ENCODE peak calls at places on chromosomes 4 and X, in four cellular contexts. N is aorta, I is T1000, Q is MCF 10A. K is an unnamed sample.

GRCh38 chr4:114383055-114383454 is 215.6 kb upstream of the UGT8 start:
- DNase-seq in N (no peak), I (no peak), Q (no peak), K (no peak)

GRCh38 chr4:41530741-41531140 is 7.2 kb upstream of the LIMCH1 start:
- DNase-seq in I (no peak), Q (no peak), N (no peak), K (no peak)

GRCh38 chr4:44845309-44845708 is 119.0 kb upstream of the GNPDA2 start:
- DNase-seq in Q (no peak), I (no peak), N (no peak), K (no peak)

GRCh38 chr4:21921526-21922180 is 26.9 kb downstream of the KCNIP4 start:
- DNase-seq in Q (no peak), I (no peak), N (no peak), K (no peak)

GRCh38 chr4:90403781-90404180 is 276.6 kb downstream of the CCSER1 start:
- DNase-seq in Q (no peak), N (no peak), I (no peak), K (no peak)

GRCh38 chr4:137685357-137685756 is 153.1 kb upstream of the PCDH18 start:
- DNase-seq in Q (no peak), I (no peak), N (no peak), K (no peak)

GRCh38 chrX:3184176-3184930 is 143.1 kb downstream of the ARSF start:
- DNase-seq in Q (peak; percentile 28), I (no peak), N (no peak), K (no peak)

GRCh38 chrX:81377329-81377728 is 175.4 kb downstream of the SH3BGRL start:
- DNase-seq in N (no peak), I (no peak), Q (peak; percentile 40), K (no peak)

GRCh38 chr4:3300198-3300671 is 7.4 kb downstream of the RGS12 start:
- DNase-seq in Q (no peak), I (no peak), N (peak; percentile 34), K (no peak)

GRCh38 chr4:111632752-111633151 is 512.5 kb upstream of the FAM241A start:
- DNase-seq in Q (peak; percentile 29), I (no peak), N (no peak), K (no peak)

GRCh38 chr4:183318656-183319055 is 1.4 kb downstream of the CLDN22 start:
- DNase-seq in Q (no peak), N (no peak), I (no peak), K (no peak)

GRCh38 chr4:20248155-20248558 is 3.5 kb upstream of the SLIT2 start:
- DNase-seq in Q (peak; percentile 73), N (no peak), I (peak; percentile 57), K (no peak)

GRCh38 chrX:3403748-3404147 is 57.3 kb upstream of the MXRA5 start:
- DNase-seq in I (no peak), N (no peak), Q (no peak), K (no peak)

GRCh38 chr4:21749936-21750335 is 198.6 kb downstream of the KCNIP4 start:
- DNase-seq in Q (peak; percentile 36), N (no peak), I (no peak), K (no peak)

GRCh38 chr4:4387531-4388311 is 819 bp downstream of the NSG1 start:
- DNase-seq in Q (no peak), N (no peak), I (no peak), K (no peak)

GRCh38 chrX:123422875-123423274 is 238.8 kb downstream of the GRIA3 start:
- DNase-seq in I (no peak), N (no peak), Q (peak; percentile 43), K (no peak)

GRCh38 chrX:39477438-39478120 is 620.2 kb downstream of the BCOR start:
- DNase-seq in I (no peak), N (peak; percentile 59), Q (no peak), K (no peak)

GRCh38 chr4:127410201-127410600 is 222.6 kb upstream of the INTU start:
- DNase-seq in Q (no peak), N (peak; percentile 74), I (no peak), K (no peak)

GRCh38 chrX:39614680-39614998 is 483.1 kb downstream of the BCOR start:
- DNase-seq in N (no peak), Q (no peak), I (no peak), K (no peak)

GRCh38 chrX:78658851-78659744 is at the start of gene RTL3:
- DNase-seq in N (no peak), I (no peak), Q (peak; percentile 18), K (no peak)

GRCh38 chr4:185479507-185479971 is 8.0 kb upstream of the CCDC110 start:
- DNase-seq in Q (peak; percentile 35), N (no peak), I (no peak), K (no peak)

K was measured in GM18507.